ENCODE peak calls at places on chromosomes 4 and X, in seven cellular contexts. N is SK-N-SH, X is H1, R is K562, U is GM12878, P is HCT116, W is HepG2. L is an unnamed sample.

GRCh38 chrX:37453821-37454220 is 104.7 kb downstream of the PRRG1 start:
- DNase-seq in N (no peak), X (no peak), R (no peak), U (no peak), P (no peak), W (no peak), L (no peak)

GRCh38 chrX:48902135-48902534 is 4.4 kb downstream of the PQBP1 start:
- DNase-seq in N (no peak), X (no peak), R (no peak), U (no peak), P (no peak), W (no peak), L (no peak)

GRCh38 chr4:162957521-162958143 is 209.1 kb downstream of the NAF1 start:
- DNase-seq in N (no peak), X (no peak), R (no peak), U (no peak), P (no peak), W (no peak), L (no peak)

GRCh38 chr4:130336585-130337217 is 1240.7 kb downstream of the C4orf33 start:
- DNase-seq in N (peak; percentile 15), X (no peak), R (no peak), U (no peak), P (peak; percentile 26), W (peak; percentile 2), L (no peak)

GRCh38 chrX:71618303-71618721 is at the start of gene CXCR3:
- DNase-seq in N (no peak), X (no peak), R (no peak), U (peak; percentile 83), P (no peak), W (no peak), L (no peak)

GRCh38 chr4:53821179-53821851 is 230.0 kb upstream of the LNX1 start:
- DNase-seq in N (no peak), X (no peak), R (no peak), U (no peak), P (no peak), W (no peak), L (no peak)

GRCh38 chr4:100299441-100299840 is 109.2 kb upstream of the DDIT4L start:
- DNase-seq in N (no peak), X (no peak), R (no peak), U (no peak), P (peak; percentile 8), W (no peak), L (no peak)

GRCh38 chr4:113145519-113146291 is 96.3 kb downstream of the ANK2 start:
- DNase-seq in N (no peak), X (peak; percentile 66), R (no peak), U (no peak), P (no peak), W (peak; percentile 85), L (peak; percentile 6)

GRCh38 chr4:30181512-30181911 is 538.7 kb upstream of the PCDH7 start:
- DNase-seq in N (no peak), X (no peak), R (no peak), U (no peak), P (no peak), W (no peak), L (no peak)

GRCh38 chr4:26985836-26986235 is 125.2 kb downstream of the STIM2 start:
- DNase-seq in N (no peak), X (no peak), R (no peak), U (peak; percentile 44), P (no peak), W (no peak), L (no peak)

GRCh38 chrX:119228506-119229290 is 7.4 kb upstream of the PGRMC1 start:
- DNase-seq in N (no peak), X (no peak), R (no peak), U (no peak), P (no peak), W (no peak), L (no peak)

GRCh38 chr4:3607690-3608514 is 75.7 kb upstream of the LRPAP1 start:
- DNase-seq in N (peak; percentile 67), X (no peak), R (no peak), U (no peak), P (no peak), W (no peak), L (no peak)

GRCh38 chr4:95231713-95232112 is 317.1 kb downstream of the UNC5C start:
- DNase-seq in N (no peak), X (no peak), R (peak; percentile 13), U (no peak), P (no peak), W (no peak), L (no peak)

DNA sequence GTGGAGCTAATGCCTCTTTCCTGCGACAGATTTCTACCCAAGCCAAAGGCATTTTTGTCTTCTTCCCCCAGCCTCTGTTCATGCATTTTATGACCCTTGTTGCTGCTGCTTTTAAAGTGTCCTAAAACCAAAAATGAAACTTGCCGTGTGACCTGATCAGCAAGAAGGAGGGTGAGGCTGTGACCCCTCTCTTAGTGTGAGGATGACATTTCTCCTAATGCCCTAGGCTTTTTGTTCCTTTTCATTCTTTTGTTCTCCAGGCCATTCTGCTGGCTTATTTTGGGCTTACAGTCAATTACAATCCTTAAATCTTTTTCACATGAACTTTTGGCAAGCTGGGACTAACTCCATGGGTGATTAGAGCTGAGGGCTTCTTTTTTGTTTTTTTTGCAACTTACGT is 34.4 kb downstream of the PTTG2 start:
- DNase-seq in N (no peak), X (no peak), R (no peak), U (no peak), P (no peak), W (no peak), L (no peak)
- TF ChIP-seq JUND in N (no peak), X (no peak), R (no peak), U (no peak), P (no peak), W (no peak), L (no peak)

GRCh38 chrX:16931371-16931770 is 15.1 kb upstream of the REPS2 start:
- DNase-seq in N (no peak), X (no peak), R (no peak), U (no peak), P (no peak), W (no peak), L (no peak)

GRCh38 chrX:16930392-16930791 is 16.1 kb upstream of the REPS2 start:
- DNase-seq in N (no peak), X (no peak), R (no peak), U (no peak), P (no peak), W (no peak), L (no peak)

GRCh38 chrX:16931855-16932254 is 14.6 kb upstream of the REPS2 start:
- DNase-seq in N (no peak), X (no peak), R (no peak), U (no peak), P (no peak), W (no peak), L (no peak)

GRCh38 chrX:16934212-16934611 is 12.2 kb upstream of the REPS2 start:
- DNase-seq in N (no peak), X (no peak), R (no peak), U (no peak), P (no peak), W (no peak), L (no peak)
- TF ChIP-seq JUND in N (no peak), X (no peak), R (no peak), U (no peak), P (no peak), W (no peak), L (no peak)

GRCh38 chr4:25956260-25956659 is 42.2 kb downstream of the SMIM20 start:
- DNase-seq in N (peak; percentile 84), X (no peak), R (no peak), U (no peak), P (no peak), W (no peak), L (no peak)

GRCh38 chr4:25954293-25954904 is 40.4 kb downstream of the SMIM20 start:
- DNase-seq in N (no peak), X (no peak), R (no peak), U (no peak), P (no peak), W (no peak), L (no peak)

GRCh38 chr4:25955705-25956104 is 41.7 kb downstream of the SMIM20 start:
- DNase-seq in N (no peak), X (no peak), R (no peak), U (no peak), P (no peak), W (no peak), L (no peak)

GRCh38 chr4:25951390-25951952 is 37.5 kb downstream of the SMIM20 start:
- DNase-seq in N (no peak), X (no peak), R (no peak), U (no peak), P (no peak), W (no peak), L (no peak)

GRCh38 chr4:25953740-25954139 is 39.7 kb downstream of the SMIM20 start:
- DNase-seq in N (no peak), X (no peak), R (no peak), U (no peak), P (peak; percentile 79), W (peak; percentile 21), L (no peak)
- TF ChIP-seq JUND in N (no peak), X (no peak), R (no peak), U (no peak), P (peak; percentile 66), W (no peak), L (no peak)

DNA sequence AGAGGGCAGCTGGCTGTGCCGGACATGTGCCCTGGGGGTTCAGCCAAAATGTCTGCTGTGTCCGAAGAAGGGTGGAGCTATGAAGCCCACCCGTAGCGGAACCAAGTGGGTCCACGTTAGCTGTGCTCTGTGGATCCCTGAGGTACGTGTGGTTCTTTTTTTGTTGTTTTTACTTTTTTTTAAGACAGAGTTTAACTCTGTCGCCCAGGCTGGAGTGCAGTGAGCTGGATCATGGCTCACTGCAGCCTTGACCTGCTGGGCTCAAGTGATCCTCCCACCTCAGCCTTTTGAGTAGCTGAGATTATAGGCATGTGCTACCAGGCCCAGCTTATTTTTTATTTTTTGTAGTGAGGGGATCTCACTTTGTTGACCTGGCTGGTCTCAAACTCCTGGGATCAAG is 46.2 kb downstream of the JADE1 start:
- DNase-seq in N (no peak), X (peak; percentile 35), R (no peak), U (no peak), P (no peak), W (no peak), L (no peak)
- TF ChIP-seq JUND in N (no peak), X (no peak), R (no peak), U (no peak), P (no peak), W (no peak), L (no peak)

DNA sequence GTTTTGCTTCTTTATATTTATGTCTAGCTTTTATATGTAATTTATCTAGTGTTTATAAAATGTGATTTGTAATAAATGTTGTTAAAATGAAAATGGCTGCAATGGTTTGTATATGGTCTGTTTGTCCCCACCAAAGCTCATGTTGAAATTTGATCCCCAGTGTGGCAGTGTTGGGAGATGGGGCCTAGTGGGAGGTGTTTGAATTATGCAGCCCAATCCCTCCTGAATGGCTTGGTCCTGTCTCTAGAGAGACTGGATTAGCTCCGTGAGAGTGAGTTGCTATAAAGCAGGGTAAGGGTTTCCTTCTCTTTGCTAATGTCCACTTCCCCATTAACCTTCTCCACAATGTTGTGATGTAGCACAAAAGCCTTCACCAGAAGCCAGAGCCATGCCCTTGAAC is 30.0 kb upstream of the JADE3 start:
- DNase-seq in N (no peak), X (no peak), R (no peak), U (no peak), P (no peak), W (no peak), L (no peak)
- TF ChIP-seq JUND in N (no peak), X (no peak), R (no peak), U (no peak), P (no peak), W (no peak), L (no peak)

L was measured in T47D.